ENCODE peak calls at places on chromosomes 6 and 20, in ten cellular contexts. U is hepatocyte; N is body of pancreas; M is H54; V is activated effector memory CD4-positive, alpha-beta T cell treated with Interleukin-2 at 50 U/mL for 16 hours; A is mucosa of descending colon; C is T-helper 17 cell; Z is mesenchymal stem cell; O is activated CD4-positive, alpha-beta T cell treated with anti-CD3 and anti-CD28 coated beads, Interleukin-2, amount 50 U/mL, for 4 hours; D is GF-D8. L is an unnamed sample.

GRCh38 chr6:149855040-149855654 is 9.0 kb downstream of the LRP11 start:
- DNase-seq in Z (peak; percentile 96), U (peak; percentile 70), A (no peak), O (no peak), N (no peak), D (no peak), M (no peak), V (no peak), C (no peak), L (peak; percentile 71)

GRCh38 chr20:52054123-52054522 is 137.5 kb downstream of the ZFP64 start:
- DNase-seq in Z (no peak), A (peak; percentile 24), M (no peak), N (no peak), O (no peak), D (no peak), C (no peak), V (peak; percentile 19), U (no peak), L (no peak)

GRCh38 chr6:150470131-150470530 is 101.3 kb downstream of the IYD start:
- DNase-seq in D (no peak), N (no peak), C (no peak), M (no peak), V (no peak), U (no peak), Z (no peak), O (no peak), A (no peak), L (no peak)

GRCh38 chr6:95084867-95085266 is 492.5 kb upstream of the MANEA start:
- DNase-seq in A (no peak), C (no peak), O (no peak), N (no peak), V (no peak), D (no peak), U (no peak), M (no peak), Z (no peak), L (no peak)

GRCh38 chr6:158586652-158587051 is 26.8 kb downstream of the TMEM181 start:
- DNase-seq in M (no peak), N (no peak), O (no peak), V (no peak), C (no peak), Z (no peak), D (no peak), U (no peak), A (no peak), L (no peak)

GRCh38 chr6:139407718-139408222 is 33.3 kb upstream of the CITED2 start:
- DNase-seq in O (no peak), C (no peak), A (no peak), N (no peak), M (peak; percentile 13), V (no peak), Z (peak; percentile 88), U (no peak), D (no peak), L (no peak)

GRCh38 chr20:52943185-52943841 is 28.8 kb upstream of the TSHZ2 start:
- DNase-seq in V (no peak), M (no peak), U (peak; percentile 28), Z (peak; percentile 88), O (no peak), N (no peak), A (no peak), C (no peak), D (no peak), L (no peak)

GRCh38 chr20:10297684-10298240 is 79.1 kb downstream of the SNAP25 start:
- DNase-seq in N (no peak), Z (no peak), C (no peak), D (no peak), U (no peak), O (no peak), M (no peak), V (no peak), A (no peak), L (no peak)

GRCh38 chr20:25344634-25345033 is 46.0 kb downstream of the ABHD12 start:
- DNase-seq in A (no peak), D (no peak), O (no peak), Z (no peak), N (no peak), U (no peak), M (no peak), V (no peak), C (no peak), L (no peak)

GRCh38 chr6:45900808-45901752 is 114.6 kb downstream of the CLIC5 start:
- DNase-seq in C (no peak), D (no peak), M (peak; percentile 25), A (no peak), Z (peak; percentile 57), V (no peak), N (no peak), U (peak; percentile 34), O (no peak), L (no peak)

GRCh38 chr6:20652276-20652675 is 118.0 kb downstream of the CDKAL1 start:
- DNase-seq in C (no peak), N (no peak), A (no peak), V (no peak), M (no peak), D (peak; percentile 42), Z (no peak), O (no peak), U (no peak), L (no peak)

GRCh38 chr20:848218-848617 is 14.7 kb downstream of the FAM110A start:
- DNase-seq in N (no peak), U (no peak), D (no peak), C (no peak), V (no peak), O (no peak), M (no peak), Z (no peak), A (no peak), L (no peak)

GRCh38 chr6:72890671-72891070 is 268.8 kb downstream of the KCNQ5 start:
- DNase-seq in D (no peak), V (no peak), O (no peak), A (no peak), M (no peak), C (no peak), N (no peak), U (no peak), Z (no peak), L (no peak)

GRCh38 chr20:38873050-38873581 is 53.1 kb upstream of the FAM83D start:
- DNase-seq in C (peak; percentile 61), N (no peak), U (no peak), Z (no peak), D (no peak), O (peak; percentile 70), A (peak; percentile 51), M (no peak), V (peak; percentile 54), L (no peak)

GRCh38 chr6:52505726-52506501 is 70.9 kb downstream of the TRAM2 start:
- DNase-seq in N (no peak), V (no peak), D (no peak), Z (no peak), A (no peak), C (no peak), U (no peak), O (no peak), M (no peak), L (no peak)

GRCh38 chr6:92684386-92684785 is 735.0 kb downstream of the EPHA7 start:
- DNase-seq in V (no peak), C (no peak), D (no peak), M (no peak), A (no peak), N (no peak), O (no peak), U (no peak), Z (peak; percentile 40), L (no peak)

GRCh38 chr6:143198312-143198711 is 137.6 kb downstream of the AIG1 start:
- DNase-seq in V (no peak), A (no peak), O (no peak), M (no peak), U (no peak), N (no peak), Z (no peak), D (peak; percentile 19), C (no peak), L (no peak)

GRCh38 chr20:40771848-40772247 is 82.8 kb upstream of the MAFB start:
- DNase-seq in V (no peak), D (no peak), Z (no peak), O (no peak), U (no peak), A (no peak), M (no peak), N (no peak), C (no peak), L (no peak)

GRCh38 chr6:13624871-13625288 is 9.7 kb downstream of the NOL7 start:
- DNase-seq in O (peak; percentile 12), V (no peak), D (no peak), M (peak; percentile 28), Z (peak; percentile 49), N (peak; percentile 9), A (peak; percentile 29), U (peak; percentile 53), C (no peak), L (peak; percentile 47)

GRCh38 chr20:38830356-38830755 is 24.9 kb downstream of the PPP1R16B start:
- DNase-seq in C (no peak), V (no peak), D (no peak), Z (no peak), A (no peak), N (no peak), U (no peak), O (no peak), M (no peak), L (no peak)

GRCh38 chr20:19976595-19977372 is 40.4 kb upstream of the NAA20 start:
- DNase-seq in O (no peak), V (no peak), C (no peak), N (peak; percentile 78), D (no peak), A (no peak), M (peak; percentile 58), Z (peak; percentile 80), U (peak; percentile 62), L (peak; percentile 63)

GRCh38 chr6:100454571-100455229 is 10.0 kb downstream of the SIM1 start:
- DNase-seq in Z (no peak), M (no peak), O (no peak), N (no peak), V (no peak), C (no peak), U (no peak), A (no peak), D (no peak), L (no peak)

GRCh38 chr6:117558818-117559217 is 43.5 kb downstream of the GOPC start:
- DNase-seq in A (no peak), O (no peak), V (no peak), C (no peak), N (peak; percentile 23), U (no peak), D (no peak), Z (no peak), M (no peak), L (no peak)

GRCh38 chr20:54062812-54063280 is 7.5 kb downstream of the BCAS1 start:
- DNase-seq in V (no peak), O (no peak), D (no peak), A (no peak), N (no peak), M (no peak), Z (peak; percentile 45), C (no peak), U (peak; percentile 61), L (peak; percentile 42)

GRCh38 chr20:57582432-57583288 is 21.8 kb downstream of the PCK1 start:
- DNase-seq in D (no peak), Z (no peak), U (peak; percentile 70), C (no peak), A (no peak), O (no peak), V (no peak), N (peak; percentile 53), M (no peak), L (no peak)

GRCh38 chr6:140572867-140573266 is 1198.4 kb upstream of the CITED2 start:
- DNase-seq in D (no peak), C (no peak), Z (no peak), O (no peak), V (no peak), A (no peak), M (no peak), N (no peak), U (no peak), L (no peak)

GRCh38 chr6:152984387-152984872 is 1.6 kb upstream of the FBXO5 start:
- DNase-seq in M (no peak), D (no peak), Z (no peak), O (no peak), C (no peak), A (no peak), V (no peak), N (no peak), U (no peak), L (no peak)

GRCh38 chr6:80742481-80742880 is 636.0 kb downstream of the BCKDHB start:
- DNase-seq in Z (peak; percentile 57), D (no peak), V (no peak), N (no peak), U (peak; percentile 47), C (no peak), M (no peak), A (peak; percentile 3), O (no peak), L (peak; percentile 35)